ENCODE peak calls at places on chromosomes 7 and 10, in four cellular contexts. X, P, O and H are unnamed samples.

GRCh38 chr7:139451638-139452037 is 31.8 kb downstream of the KLRG2 start:
- DNase-seq in X (peak), P (no peak), O (peak), H (peak)

GRCh38 chr10:63930584-63930983 is 409.4 kb downstream of the REEP3 start:
- DNase-seq in X (no peak), P (peak), O (no peak), H (no peak)

GRCh38 chr10:37687581-37687980 is 169.8 kb downstream of the ZNF248 start:
- DNase-seq in X (no peak), P (no peak), O (no peak), H (no peak)

GRCh38 chr10:51137741-51138529 is 63.6 kb downstream of the PRKG1 start:
- DNase-seq in X (peak), P (no peak), O (no peak), H (peak)

GRCh38 chr7:130441408-130441854 is 615 bp upstream of the CEP41 start:
- DNase-seq in X (peak), P (peak), O (peak), H (peak)

GRCh38 chr7:152076324-152076821 is 50.9 kb downstream of the GALNT11 start:
- DNase-seq in X (peak), P (peak), O (no peak), H (peak)

GRCh38 chr10:986137-986825 is 2.0 kb upstream of the GTPBP4 start:
- DNase-seq in X (peak), P (no peak), O (peak), H (peak)

GRCh38 chr10:106765355-106765754 is 399.2 kb downstream of the SORCS1 start:
- DNase-seq in X (no peak), P (no peak), O (no peak), H (no peak)

GRCh38 chr7:80659120-80660055 is 20.9 kb downstream of the CD36 start:
- DNase-seq in X (peak), P (peak), O (peak), H (peak)

GRCh38 chr7:42790196-42790595 is 121.7 kb downstream of the C7orf25 start:
- DNase-seq in X (peak), P (no peak), O (no peak), H (peak)

GRCh38 chr7:31782411-31782991 is 95.5 kb downstream of the PPP1R17 start:
- DNase-seq in X (peak), P (peak), O (peak), H (peak)

GRCh38 chr7:140451716-140452115 is 27.6 kb downstream of the MKRN1 start:
- DNase-seq in X (no peak), P (no peak), O (no peak), H (no peak)

GRCh38 chr10:66322261-66322660 is 603.6 kb upstream of the LRRTM3 start:
- DNase-seq in X (peak), P (peak), O (peak), H (peak)

GRCh38 chr10:6018422-6018821 is 41.1 kb upstream of the IL15RA start:
- DNase-seq in X (no peak), P (no peak), O (no peak), H (no peak)

GRCh38 chr10:60848126-60848525 is 69.8 kb downstream of the CDK1 start:
- DNase-seq in X (peak), P (no peak), O (no peak), H (peak)

GRCh38 chr10:112713411-112713810 is 236.6 kb upstream of the TCF7L2 start:
- DNase-seq in X (no peak), P (no peak), O (no peak), H (peak)

GRCh38 chr10:107028249-107028648 is 136.3 kb downstream of the SORCS1 start:
- DNase-seq in X (no peak), P (no peak), O (no peak), H (no peak)

GRCh38 chr7:64997927-64998391 is 7.1 kb upstream of the ZNF117 start:
- DNase-seq in X (no peak), P (no peak), O (no peak), H (peak)

GRCh38 chr7:82396343-82396742 is 47.2 kb downstream of the CACNA2D1 start:
- DNase-seq in X (no peak), P (no peak), O (no peak), H (no peak)

GRCh38 chr10:110923856-110924493 is 4.6 kb downstream of the SHOC2 start:
- DNase-seq in X (no peak), P (no peak), O (peak), H (peak)